ENCODE peak calls at places on chromosomes 11 and 22, in four cellular contexts. T is PC-3, C is OCI-LY7, X is GM23248. H is an unnamed sample.
A peak's percentile ranks its signal among the peaks of the same experiment; 100 is the strongest.

GRCh38 chr11:124879229-124879998 is 14.2 kb downstream of the ROBO3 start:
- DNase-seq in T (no peak), C (no peak), X (no peak), H (no peak)

GRCh38 chr11:132414451-132414850 is 1044.0 kb downstream of the NTM start:
- DNase-seq in T (no peak), C (no peak), X (no peak), H (no peak)

GRCh38 chr22:17638182-17638431 is 450 bp upstream of the BCL2L13 start:
- DNase-seq in T (no peak), C (peak; percentile 37), X (peak; percentile 79), H (no peak)

GRCh38 chr11:2940166-2940929 is 11.1 kb upstream of the PHLDA2 start:
- DNase-seq in T (peak; percentile 82), C (no peak), X (peak; percentile 82), H (no peak)

GRCh38 chr11:130159657-130160459 is at the start of gene ST14:
- DNase-seq in T (peak; percentile 81), C (peak; percentile 70), X (peak; percentile 20), H (peak; percentile 86)

GRCh38 chr11:7657306-7658025 is 15.8 kb downstream of the CYB5R2 start:
- DNase-seq in T (peak; percentile 79), C (no peak), X (peak; percentile 92), H (peak; percentile 74)

GRCh38 chr22:48154169-48154942 is 1391.9 kb downstream of the TBC1D22A start:
- DNase-seq in T (no peak), C (no peak), X (no peak), H (no peak)

GRCh38 chr11:126416542-126417090 is 61.1 kb downstream of the ST3GAL4 start:
- DNase-seq in T (no peak), C (peak; percentile 62), X (peak; percentile 95), H (peak; percentile 92)

GRCh38 chr22:48709976-48710375 is 1117.7 kb downstream of the BRD1 start:
- DNase-seq in T (no peak), C (no peak), X (no peak), H (no peak)

GRCh38 chr22:35930933-35931332 is 97.7 kb downstream of the RBFOX2 start:
- DNase-seq in T (peak; percentile 49), C (peak; percentile 80), X (peak; percentile 78), H (peak; percentile 68)

GRCh38 chr11:19101803-19102520 is 15.0 kb upstream of the ZDHHC13 start:
- DNase-seq in T (peak; percentile 79), C (no peak), X (no peak), H (peak; percentile 20)

GRCh38 chr11:96278039-96278897 is 64.7 kb downstream of the MAML2 start:
- DNase-seq in T (peak; percentile 46), C (no peak), X (peak; percentile 63), H (peak; percentile 51)

GRCh38 chr11:114264381-114264780 is 31.8 kb upstream of the NNMT start:
- DNase-seq in T (no peak), C (no peak), X (no peak), H (no peak)

GRCh38 chr11:3370268-3370870 is 8.6 kb downstream of the ZNF195 start:
- DNase-seq in T (no peak), C (no peak), X (no peak), H (no peak)

GRCh38 chr11:34600339-34601084 is 20.4 kb upstream of the EHF start:
- DNase-seq in T (no peak), C (no peak), X (no peak), H (peak; percentile 78)

GRCh38 chr22:40808018-40808841 is 10.9 kb downstream of the SLC25A17 start:
- DNase-seq in T (no peak), C (no peak), X (no peak), H (no peak)

GRCh38 chr11:46159694-46160093 is 38.4 kb upstream of the PHF21A start:
- DNase-seq in T (peak; percentile 76), C (no peak), X (no peak), H (peak; percentile 46)

GRCh38 chr11:862704-863388 is 20.2 kb downstream of the TSPAN4 start:
- DNase-seq in T (no peak), C (no peak), X (no peak), H (peak; percentile 73)

GRCh38 chr11:134270250-134270714 is 5.9 kb upstream of the GLB1L3 start:
- DNase-seq in T (peak; percentile 52), C (no peak), X (no peak), H (no peak)

GRCh38 chr11:50333861-50334260 is 301.2 kb downstream of the OR4C45 start:
- DNase-seq in T (no peak), C (no peak), X (no peak), H (no peak)

GRCh38 chr22:33874206-33874605 is 46.1 kb downstream of the LARGE1 start:
- DNase-seq in T (no peak), C (no peak), X (no peak), H (no peak)

GRCh38 chr11:67060111-67060522 is 3.5 kb downstream of the RHOD start:
- DNase-seq in T (peak; percentile 48), C (no peak), X (peak; percentile 58), H (no peak)

GRCh38 chr11:67066333-67066709 is 9.7 kb downstream of the RHOD start:
- DNase-seq in T (no peak), C (no peak), X (no peak), H (no peak)

GRCh38 chr11:67058506-67058905 is 1.9 kb downstream of the RHOD start:
- DNase-seq in T (no peak), C (no peak), X (no peak), H (no peak)

GRCh38 chr11:67059671-67060070 is 3.0 kb downstream of the RHOD start:
- DNase-seq in T (no peak), C (no peak), X (no peak), H (no peak)

DNA sequence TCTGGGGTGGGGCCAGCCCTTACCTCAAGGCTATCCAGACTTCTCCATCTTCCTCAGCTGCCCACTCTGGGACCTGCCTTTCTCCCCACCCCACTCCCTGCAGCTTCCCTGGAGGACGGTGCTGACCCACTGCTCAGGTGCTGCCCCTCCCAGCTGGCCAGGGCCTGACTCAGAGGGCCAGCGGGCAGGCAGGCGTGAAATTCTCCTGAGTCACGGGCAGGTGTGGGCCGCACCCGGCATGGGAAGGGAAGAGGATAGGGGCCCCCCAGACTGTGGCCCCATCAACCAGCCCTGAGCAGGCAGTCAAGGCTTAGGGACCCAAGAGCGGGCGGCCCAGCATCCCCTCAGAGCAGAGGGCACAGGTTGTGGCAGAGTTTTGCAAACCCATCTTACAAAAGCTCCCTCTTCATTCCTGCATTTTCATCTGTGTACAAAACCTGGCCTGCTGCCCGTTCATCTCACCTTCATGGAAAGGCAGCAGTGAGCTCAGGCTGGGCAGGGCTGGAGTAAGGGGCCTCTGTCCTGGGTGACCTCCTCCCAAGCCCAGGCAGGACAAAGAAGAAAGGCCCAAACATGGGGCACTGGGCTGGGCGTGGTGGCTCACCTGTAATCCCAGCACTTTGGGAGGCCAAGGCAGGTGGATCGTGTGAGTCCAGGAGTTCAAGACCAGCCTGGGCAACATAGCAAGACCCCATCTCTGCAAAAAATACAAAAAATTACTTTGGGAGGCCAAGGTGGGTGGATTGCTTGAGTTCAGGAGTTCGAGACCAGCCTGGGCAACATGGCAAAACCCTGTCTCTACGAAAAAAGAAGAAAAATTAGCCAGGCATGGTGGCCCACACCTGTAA is 6.1 kb downstream of the RHOD start:
- DNase-seq in T (peak; percentile 92), C (no peak), X (no peak), H (peak; percentile 50)
- TF ChIP-seq EZH2phosphoT487 in T (no peak), C (no peak), X (no peak), H (no peak)

DNA sequence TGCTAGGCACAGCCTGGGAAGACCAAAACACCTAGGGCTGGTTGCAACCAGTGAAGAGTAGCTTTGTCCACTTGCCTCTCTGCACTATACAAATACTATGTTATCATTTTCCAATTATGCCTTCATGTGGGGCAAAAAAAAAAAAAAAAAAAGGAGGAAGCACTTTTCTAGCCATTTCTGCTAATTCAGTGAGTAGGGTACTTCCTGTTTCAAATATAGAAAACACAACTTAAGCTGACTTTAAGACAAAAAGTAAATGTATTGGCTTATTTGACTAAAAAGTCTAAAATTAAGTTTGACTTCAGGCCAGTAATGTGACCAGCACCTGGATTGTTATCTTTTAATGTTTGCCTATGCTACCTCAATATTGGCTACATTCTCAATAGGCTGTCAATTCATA is 15.3 kb downstream of the CCDC73 start:
- DNase-seq in T (no peak), C (peak; percentile 9), X (no peak), H (no peak)
- H3K4me3 ChIP-seq in T (no peak overlapping the region), C (no peak overlapping the region), X (no peak overlapping the region), H (no peak overlapping the region)

GRCh38 chr11:64599698-64600211 is 8.7 kb downstream of the SLC22A12 start:
- DNase-seq in T (no peak), C (no peak), X (no peak), H (no peak)
- TF ChIP-seq EZH2phosphoT487 in T (no peak), C (no peak), X (no peak), H (no peak)

DNA sequence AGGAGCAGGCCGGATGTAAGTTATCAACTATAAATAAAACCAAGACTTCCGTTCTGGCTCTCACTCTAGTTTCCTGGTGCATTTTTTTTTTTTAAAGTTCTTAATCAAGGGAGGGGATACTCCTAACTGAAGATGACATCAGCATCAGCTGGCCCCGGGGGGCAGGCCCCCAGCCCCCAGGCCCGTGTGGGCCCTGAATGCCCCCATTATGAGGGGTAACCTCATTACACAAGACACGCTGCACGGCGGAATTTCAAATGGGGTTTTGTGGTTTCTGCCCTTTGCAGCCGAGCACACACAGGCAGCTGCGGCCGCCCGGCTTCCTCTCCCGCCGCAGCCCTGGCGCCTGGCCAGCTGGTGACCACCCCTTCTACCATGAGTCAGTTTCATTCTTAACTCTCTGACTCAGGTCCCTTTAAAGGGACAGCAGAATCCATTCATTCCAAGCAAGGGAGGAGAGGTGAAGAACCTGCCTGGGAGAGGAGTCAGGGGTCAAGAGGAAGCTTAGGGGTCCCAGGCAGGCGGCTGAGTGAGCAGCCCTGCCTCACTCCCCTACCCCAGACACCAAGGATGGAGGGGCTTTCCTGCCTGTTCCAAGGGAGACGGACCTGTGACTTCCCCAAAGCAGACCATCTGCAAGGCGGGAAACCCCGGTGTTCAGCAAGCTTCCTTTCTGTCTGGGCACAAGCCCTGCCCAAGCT is 3.4 kb downstream of the MYEOV start:
- DNase-seq in T (peak; percentile 100), C (peak; percentile 85), X (peak; percentile 98), H (peak; percentile 93)
- H3K4me3 ChIP-seq in T (peak overlapping the region; percentile 33), C (peak overlapping the region; percentile 72), X (peak overlapping the region; percentile 33), H (no peak overlapping the region)

GRCh38 chr11:72720806-72721205 is 31.4 kb downstream of the ARAP1 start:
- DNase-seq in T (no peak), C (no peak), X (peak; percentile 31), H (no peak)

GRCh38 chr11:72719551-72719950 is 32.7 kb downstream of the ARAP1 start:
- DNase-seq in T (no peak), C (no peak), X (no peak), H (no peak)

GRCh38 chr11:72719144-72719543 is 33.1 kb downstream of the ARAP1 start:
- DNase-seq in T (no peak), C (no peak), X (peak; percentile 30), H (no peak)

GRCh38 chr11:72721276-72721675 is 30.9 kb downstream of the ARAP1 start:
- DNase-seq in T (no peak), C (no peak), X (no peak), H (no peak)

GRCh38 chr11:72720047-72720446 is 32.2 kb downstream of the ARAP1 start:
- DNase-seq in T (no peak), C (no peak), X (no peak), H (no peak)
- TF ChIP-seq EZH2phosphoT487 in T (no peak), C (no peak), X (no peak), H (no peak)

GRCh38 chr11:20597924-20598484 is 1.4 kb upstream of the SLC6A5 start:
- DNase-seq in T (no peak), C (no peak), X (no peak), H (no peak)
- H3K4me3 ChIP-seq in T (no peak overlapping the region), C (no peak overlapping the region), X (no peak overlapping the region), H (no peak overlapping the region)

GRCh38 chr11:66467756-66468155 is 1.1 kb downstream of the PELI3 start:
- DNase-seq in T (peak; percentile 39), C (no peak), X (peak; percentile 25), H (peak; percentile 34)
- TF ChIP-seq EZH2phosphoT487 in T (no peak), C (no peak), X (no peak), H (no peak)

GRCh38 chr11:71251159-71251721 is 1.1 kb downstream of the SHANK2 start:
- DNase-seq in T (peak; percentile 41), C (no peak), X (peak; percentile 58), H (peak; percentile 62)
- H3K4me3 ChIP-seq in T (peak overlapping the region; percentile 95), C (no peak overlapping the region), X (peak overlapping the region; percentile 69), H (peak overlapping the region; percentile 93)